ENCODE peak calls at places on chromosome 3, in eight cellular contexts. J is HL-60, W is IMR-90, P is left ventricle myocardium inferior, G is right lobe of liver, H is tibial artery, F is AG04450, N is cardiac muscle cell. C is an unnamed sample.

GRCh38 chr3:151903501-151903991 is 30.1 kb downstream of the SUCNR1 start:
- DNase-seq in H (no peak), G (no peak), J (no peak), N (peak), F (peak), W (peak), P (no peak), C (no peak)

GRCh38 chr3:153055217-153055616 is 106.8 kb upstream of the RAP2B start:
- DNase-seq in F (no peak), H (no peak), W (no peak), N (no peak), J (no peak), G (no peak), P (no peak), C (no peak)

GRCh38 chr3:50577348-50577747 is 8.0 kb downstream of the HEMK1 start:
- DNase-seq in W (no peak), J (no peak), F (no peak), H (no peak), P (no peak), G (no peak), N (no peak), C (no peak)

GRCh38 chr3:71064288-71064975 is 519.1 kb downstream of the FOXP1 start:
- DNase-seq in F (no peak), P (no peak), W (peak), H (peak), J (peak), N (peak), G (peak), C (peak)

GRCh38 chr3:16600771-16601538 is 4.3 kb downstream of the DAZL start:
- DNase-seq in H (peak), G (peak), P (peak), F (peak), N (peak), W (peak), J (peak), C (peak)

GRCh38 chr3:55597638-55598037 is 110.5 kb upstream of the WNT5A start:
- DNase-seq in G (peak), N (no peak), F (no peak), J (no peak), H (no peak), P (no peak), W (no peak), C (no peak)

GRCh38 chr3:52854013-52854412 is 19.2 kb upstream of the MUSTN1 start:
- DNase-seq in H (no peak), N (peak), W (no peak), G (no peak), F (no peak), J (no peak), P (no peak), C (no peak)

GRCh38 chr3:100106531-100107155 is 7.7 kb downstream of the FILIP1L start:
- DNase-seq in F (no peak), H (no peak), W (peak), J (no peak), G (no peak), P (no peak), N (no peak), C (peak)

GRCh38 chr3:186598108-186598784 is 14.6 kb upstream of the AHSG start:
- DNase-seq in P (peak), J (no peak), N (peak), H (no peak), F (no peak), W (peak), G (peak), C (no peak)

GRCh38 chr3:59816312-59816711 is 766.5 kb upstream of the CFAP20DC start:
- DNase-seq in P (no peak), F (no peak), J (no peak), G (no peak), H (no peak), N (no peak), W (no peak), C (no peak)

GRCh38 chr3:11655188-11655928 is 11.6 kb upstream of the VGLL4 start:
- DNase-seq in N (peak), F (no peak), H (no peak), W (no peak), J (no peak), G (no peak), P (no peak), C (no peak)

GRCh38 chr3:158165730-158166129 is 55.8 kb downstream of the RSRC1 start:
- DNase-seq in N (no peak), W (no peak), J (no peak), P (no peak), F (no peak), G (no peak), H (no peak), C (no peak)

DNA sequence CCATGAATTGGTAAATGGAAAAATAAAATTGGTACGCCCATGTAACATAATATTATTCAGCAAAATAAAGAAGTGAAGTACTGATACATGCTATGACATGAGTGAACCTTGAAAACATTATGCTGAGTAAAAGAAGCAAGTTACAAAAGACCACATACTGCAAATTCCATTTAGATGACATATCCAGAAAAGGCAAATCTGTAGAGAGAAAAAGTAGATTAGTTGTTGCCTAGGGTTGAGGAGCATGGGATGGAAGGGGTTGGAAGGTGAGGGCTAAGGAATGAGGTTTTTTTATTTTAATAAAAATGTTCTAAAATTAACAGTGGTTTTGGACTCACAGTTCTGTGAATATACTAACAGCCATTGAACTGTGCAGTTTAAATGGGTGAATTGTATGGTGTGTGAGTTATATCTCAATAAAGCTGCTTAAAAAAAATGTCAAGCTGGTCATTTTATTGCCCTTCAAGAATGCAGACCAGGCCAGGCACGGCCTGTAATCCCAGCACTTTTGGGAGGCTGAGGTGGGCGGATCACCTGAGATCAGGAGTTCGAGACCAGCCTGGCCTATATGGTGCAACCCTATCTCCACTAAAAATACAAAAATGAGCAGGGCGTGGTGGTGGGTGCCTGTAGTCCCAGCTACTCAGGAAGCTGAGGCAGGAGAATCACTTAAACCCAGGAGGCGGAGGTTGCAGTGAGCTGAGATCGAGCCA is 8.1 kb upstream of the DLG1 start:
- DNase-seq in F (no peak), J (no peak), W (peak), P (no peak), N (no peak), G (no peak), H (no peak), C (peak)
- H3K27ac ChIP-seq in F (peak), J (no peak), W (peak), P (no peak), N (no peak), G (no peak), H (no peak), C (peak)

GRCh38 chr3:101512521-101513418 is at the start of gene SENP7:
- DNase-seq in H (peak), W (peak), F (peak), N (peak), G (peak), J (peak), P (peak), C (peak)
- TF ChIP-seq CTCF in H (no peak), W (no peak), F (no peak), N (no peak), G (no peak), J (no peak), P (no peak), C (no peak)

DNA sequence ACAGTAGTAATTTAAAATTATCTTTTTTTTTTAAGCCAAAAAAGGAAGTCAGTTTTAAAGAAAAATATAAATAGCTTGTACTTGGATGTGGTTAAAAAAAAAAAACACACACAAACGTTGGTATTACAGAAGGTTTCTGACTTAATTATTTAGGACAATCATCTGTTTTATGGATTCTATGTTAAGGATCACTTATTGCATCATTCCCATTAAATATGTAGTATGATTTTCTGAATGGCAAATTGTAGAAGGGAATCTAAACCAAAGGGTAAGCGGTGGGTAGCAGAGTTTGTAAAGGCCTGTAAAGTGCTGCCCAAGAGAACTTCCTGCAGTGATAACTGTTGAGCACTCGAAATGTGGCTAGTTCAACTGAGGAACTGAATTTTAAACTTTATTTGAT is 8.0 kb downstream of the SENP2 start:
- DNase-seq in W (no peak), F (no peak), P (no peak), H (no peak), J (no peak), N (no peak), G (no peak), C (no peak)
- H3K27ac ChIP-seq in W (no peak), F (no peak), P (no peak), H (no peak), J (no peak), N (no peak), G (no peak), C (no peak)

DNA sequence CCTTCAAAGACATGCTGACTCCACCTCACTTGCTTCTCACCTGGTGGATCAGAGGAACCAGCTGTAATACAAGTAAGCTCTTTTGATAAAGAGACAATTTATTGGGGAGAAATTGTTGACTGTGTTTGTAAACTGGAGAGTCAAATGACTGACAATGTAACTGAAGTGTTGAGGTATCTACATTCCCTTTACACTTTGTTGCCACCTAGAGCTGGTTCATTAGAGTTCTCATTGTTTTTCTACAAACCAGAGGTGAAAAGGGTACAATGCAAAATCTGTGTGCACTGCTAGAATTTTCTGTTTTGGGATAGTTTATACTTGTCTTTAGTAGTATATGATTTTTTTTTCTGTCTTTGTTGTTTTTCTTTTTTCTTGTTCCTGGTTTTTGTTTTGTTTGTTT is 8.7 kb upstream of the LRRC58 start:
- DNase-seq in P (no peak), W (no peak), N (no peak), J (no peak), G (no peak), F (no peak), H (no peak), C (no peak)
- TF ChIP-seq CTCF in P (no peak), W (no peak), N (no peak), J (no peak), G (no peak), F (no peak), H (no peak), C (no peak)

DNA sequence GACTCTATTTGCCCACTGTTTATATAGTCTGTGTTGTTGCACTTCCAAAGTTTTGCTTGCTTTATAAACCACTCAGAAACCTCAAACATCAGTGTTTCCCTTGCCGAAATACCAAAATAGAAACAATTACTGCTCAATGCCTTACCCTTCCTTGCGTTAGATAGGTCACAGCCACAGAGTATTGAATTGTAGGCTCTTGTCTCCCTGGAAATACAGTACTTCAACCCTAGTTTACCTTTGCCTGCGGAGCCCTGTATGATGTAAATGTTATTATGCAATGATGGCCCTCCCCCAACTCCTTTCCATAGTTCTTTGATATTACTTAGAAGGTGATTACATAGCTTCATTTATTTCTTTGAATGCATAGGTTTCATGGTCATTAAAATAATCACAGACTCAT is 44.2 kb downstream of the SOX2 start:
- DNase-seq in W (no peak), J (no peak), H (no peak), G (no peak), F (no peak), P (no peak), N (no peak), C (no peak)
- H3K27ac ChIP-seq in W (no peak), J (no peak), H (no peak), G (no peak), F (no peak), P (no peak), N (no peak), C (no peak)

C was measured in RWPE1.